ENCODE peak calls at places on chromosomes 1 and 21, in five cellular contexts. One of them, this sample, is unnamed.
A peak's percentile ranks its signal among the peaks of the same experiment; 100 is the strongest.

GRCh38 chr1:161019767-161020572 is 982 bp downstream of the F11R start:
- DNase-seq in NCI-H1694 treated with DMSO at 0.1 percent for 48 hours: peak; percentile 6
- DNase-seq in heart left ventricle: no peak
- DNase-seq in PC-9: no peak
- DNase-seq in T-helper 1 cell: no peak
- DNase-seq in this sample: no peak

GRCh38 chr1:114009393-114009792 is 30.1 kb downstream of the OLFML3 start:
- DNase-seq in NCI-H1694 treated with DMSO at 0.1 percent for 48 hours: no peak
- DNase-seq in PC-9: peak; percentile 71
- DNase-seq in T-helper 1 cell: no peak
- DNase-seq in heart left ventricle: no peak
- DNase-seq in this sample: no peak

GRCh38 chr1:177302365-177303044 is 131.7 kb downstream of the BRINP2 start:
- DNase-seq in PC-9: no peak
- DNase-seq in T-helper 1 cell: no peak
- DNase-seq in heart left ventricle: peak; percentile 77
- DNase-seq in NCI-H1694 treated with DMSO at 0.1 percent for 48 hours: no peak
- DNase-seq in this sample: no peak

GRCh38 chr1:180309338-180309737 is 79.3 kb downstream of the LHX4 start:
- DNase-seq in PC-9: peak; percentile 54
- DNase-seq in NCI-H1694 treated with DMSO at 0.1 percent for 48 hours: no peak
- DNase-seq in T-helper 1 cell: no peak
- DNase-seq in heart left ventricle: no peak
- DNase-seq in this sample: no peak

GRCh38 chr1:57421366-57421765 is 2.5 kb downstream of the DAB1 start:
- DNase-seq in NCI-H1694 treated with DMSO at 0.1 percent for 48 hours: no peak
- DNase-seq in T-helper 1 cell: no peak
- DNase-seq in heart left ventricle: no peak
- DNase-seq in PC-9: no peak
- DNase-seq in this sample: no peak

GRCh38 chr1:185973645-185974044 is 239.5 kb downstream of the HMCN1 start:
- DNase-seq in PC-9: no peak
- DNase-seq in heart left ventricle: no peak
- DNase-seq in T-helper 1 cell: no peak
- DNase-seq in NCI-H1694 treated with DMSO at 0.1 percent for 48 hours: no peak
- DNase-seq in this sample: no peak

GRCh38 chr1:9850442-9851162 is 26.8 kb upstream of the CLSTN1 start:
- DNase-seq in heart left ventricle: no peak
- DNase-seq in NCI-H1694 treated with DMSO at 0.1 percent for 48 hours: no peak
- DNase-seq in PC-9: no peak
- DNase-seq in T-helper 1 cell: no peak
- DNase-seq in this sample: no peak

GRCh38 chr1:180981596-180982387 is 40.9 kb downstream of the STX6 start:
- DNase-seq in PC-9: no peak
- DNase-seq in heart left ventricle: no peak
- DNase-seq in T-helper 1 cell: no peak
- DNase-seq in NCI-H1694 treated with DMSO at 0.1 percent for 48 hours: no peak
- DNase-seq in this sample: peak; percentile 7

GRCh38 chr21:38341546-38342012 is 84.8 kb downstream of the KCNJ15 start:
- DNase-seq in NCI-H1694 treated with DMSO at 0.1 percent for 48 hours: no peak
- DNase-seq in T-helper 1 cell: no peak
- DNase-seq in PC-9: no peak
- DNase-seq in heart left ventricle: no peak
- DNase-seq in this sample: no peak

GRCh38 chr1:111359376-111359775 is 68.2 kb downstream of the OVGP1 start:
- DNase-seq in heart left ventricle: no peak
- DNase-seq in PC-9: no peak
- DNase-seq in T-helper 1 cell: no peak
- DNase-seq in NCI-H1694 treated with DMSO at 0.1 percent for 48 hours: no peak
- DNase-seq in this sample: no peak

GRCh38 chr21:35236090-35236489 is 187.0 kb upstream of the RUNX1 start:
- DNase-seq in NCI-H1694 treated with DMSO at 0.1 percent for 48 hours: no peak
- DNase-seq in heart left ventricle: no peak
- DNase-seq in T-helper 1 cell: no peak
- DNase-seq in PC-9: no peak
- DNase-seq in this sample: no peak

GRCh38 chr1:115717541-115717940 is 51.0 kb downstream of the CASQ2 start:
- DNase-seq in heart left ventricle: peak; percentile 62
- DNase-seq in PC-9: no peak
- DNase-seq in T-helper 1 cell: peak; percentile 5
- DNase-seq in NCI-H1694 treated with DMSO at 0.1 percent for 48 hours: peak; percentile 44
- DNase-seq in this sample: no peak

GRCh38 chr21:38170283-38170682 is 86.5 kb upstream of the KCNJ15 start:
- DNase-seq in T-helper 1 cell: no peak
- DNase-seq in NCI-H1694 treated with DMSO at 0.1 percent for 48 hours: no peak
- DNase-seq in heart left ventricle: no peak
- DNase-seq in PC-9: no peak
- DNase-seq in this sample: no peak

GRCh38 chr1:32900956-32901822 is at the start of gene TMEM54:
- DNase-seq in NCI-H1694 treated with DMSO at 0.1 percent for 48 hours: no peak
- DNase-seq in PC-9: no peak
- DNase-seq in T-helper 1 cell: no peak
- DNase-seq in heart left ventricle: peak; percentile 64
- DNase-seq in this sample: no peak

GRCh38 chr1:218482683-218483082 is 137.5 kb downstream of the TGFB2 start:
- DNase-seq in NCI-H1694 treated with DMSO at 0.1 percent for 48 hours: no peak
- DNase-seq in heart left ventricle: no peak
- DNase-seq in T-helper 1 cell: no peak
- DNase-seq in PC-9: no peak
- DNase-seq in this sample: no peak

GRCh38 chr1:66251521-66251920 is 282.4 kb upstream of the SGIP1 start:
- DNase-seq in T-helper 1 cell: no peak
- DNase-seq in NCI-H1694 treated with DMSO at 0.1 percent for 48 hours: no peak
- DNase-seq in heart left ventricle: no peak
- DNase-seq in PC-9: no peak
- DNase-seq in this sample: no peak

GRCh38 chr1:236282159-236282716 is 480 bp upstream of the ERO1B start:
- DNase-seq in PC-9: no peak
- DNase-seq in heart left ventricle: no peak
- DNase-seq in NCI-H1694 treated with DMSO at 0.1 percent for 48 hours: peak; percentile 60
- DNase-seq in T-helper 1 cell: no peak
- DNase-seq in this sample: peak; percentile 47

GRCh38 chr1:158146739-158147138 is 34.0 kb upstream of the CD1D start:
- DNase-seq in PC-9: no peak
- DNase-seq in T-helper 1 cell: no peak
- DNase-seq in NCI-H1694 treated with DMSO at 0.1 percent for 48 hours: no peak
- DNase-seq in heart left ventricle: no peak
- DNase-seq in this sample: no peak

GRCh38 chr21:26965567-26966359 is 1.1 kb downstream of the ADAMTS5 start:
- DNase-seq in heart left ventricle: peak; percentile 57
- DNase-seq in NCI-H1694 treated with DMSO at 0.1 percent for 48 hours: peak; percentile 91
- DNase-seq in T-helper 1 cell: no peak
- DNase-seq in PC-9: no peak
- DNase-seq in this sample: no peak

GRCh38 chr1:112026018-112026417 is 36.5 kb upstream of the KCND3 start:
- DNase-seq in PC-9: no peak
- DNase-seq in heart left ventricle: no peak
- DNase-seq in T-helper 1 cell: no peak
- DNase-seq in NCI-H1694 treated with DMSO at 0.1 percent for 48 hours: no peak
- DNase-seq in this sample: no peak

GRCh38 chr1:25746299-25747045 is 53.5 kb upstream of the SELENON start:
- DNase-seq in PC-9: no peak
- DNase-seq in NCI-H1694 treated with DMSO at 0.1 percent for 48 hours: no peak
- DNase-seq in T-helper 1 cell: no peak
- DNase-seq in heart left ventricle: no peak
- DNase-seq in this sample: no peak

GRCh38 chr1:117585086-117585485 is 20.8 kb upstream of the TENT5C start:
- DNase-seq in PC-9: no peak
- DNase-seq in T-helper 1 cell: no peak
- DNase-seq in heart left ventricle: no peak
- DNase-seq in NCI-H1694 treated with DMSO at 0.1 percent for 48 hours: no peak
- DNase-seq in this sample: no peak

This sample was measured in CD4-positive, alpha-beta T cell.